ENCODE peak calls at places on chromosomes 4 and X, in seven cellular contexts. L is frontal cortex, Q is ascending aorta, R is A549, Z is T-cell, B is AG08396, P is B cell. A is an unnamed sample.

GRCh38 chr4:124178449-124179021 is 534.0 kb downstream of the ANKRD50 start:
- DNase-seq in B (no peak), Q (no peak), R (no peak), Z (no peak), L (no peak), P (no peak), A (no peak)

GRCh38 chrX:41384041-41384705 is 50.2 kb downstream of the DDX3X start:
- DNase-seq in P (no peak), R (no peak), Q (peak; percentile 34), B (peak; percentile 51), L (no peak), Z (peak; percentile 41), A (no peak)

GRCh38 chrX:119981286-119982070 is 37.9 kb upstream of the NKAP start:
- DNase-seq in L (no peak), P (peak; percentile 49), Q (no peak), Z (no peak), B (peak; percentile 32), R (no peak), A (no peak)

GRCh38 chr4:41177016-41177415 is 37.3 kb downstream of the APBB2 start:
- DNase-seq in P (no peak), L (no peak), R (no peak), Z (no peak), Q (no peak), B (peak; percentile 61), A (no peak)

GRCh38 chr4:85039526-85039925 is 73.0 kb upstream of the WDFY3 start:
- DNase-seq in R (no peak), B (peak; percentile 11), Q (no peak), L (no peak), P (no peak), Z (no peak), A (no peak)

GRCh38 chr4:24729041-24729730 is 66.2 kb upstream of the SOD3 start:
- DNase-seq in L (no peak), B (no peak), R (no peak), P (no peak), Z (no peak), Q (no peak), A (no peak)

GRCh38 chrX:113962338-113962737 is 621.5 kb upstream of the HTR2C start:
- DNase-seq in Z (no peak), B (no peak), L (no peak), Q (no peak), P (peak; percentile 11), R (no peak), A (no peak)

GRCh38 chrX:1150569-1151347 is 61.7 kb downstream of the CRLF2 start:
- DNase-seq in B (no peak), Z (no peak), R (no peak), L (no peak), P (no peak), Q (no peak), A (no peak)

GRCh38 chr4:175891231-175891630 is 79.2 kb upstream of the GPM6A start:
- DNase-seq in Z (no peak), P (no peak), Q (no peak), R (no peak), L (no peak), B (no peak), A (no peak)

GRCh38 chr4:80036949-80037348 is 36.1 kb downstream of the ANTXR2 start:
- DNase-seq in R (no peak), P (no peak), Q (no peak), Z (no peak), L (no peak), B (peak; percentile 20), A (no peak)

GRCh38 chr4:78121338-78121904 is 64.3 kb downstream of the FRAS1 start:
- DNase-seq in L (no peak), P (no peak), B (no peak), Q (no peak), Z (no peak), R (no peak), A (no peak)

GRCh38 chr4:27187786-27188185 is 327.1 kb downstream of the STIM2 start:
- DNase-seq in Z (no peak), L (no peak), P (no peak), R (no peak), B (no peak), Q (no peak), A (no peak)

GRCh38 chr4:88467392-88467791 is 10.5 kb downstream of the HERC5 start:
- DNase-seq in B (no peak), P (no peak), R (no peak), Q (no peak), L (no peak), Z (no peak), A (no peak)

GRCh38 chrX:140274761-140275525 is 229.9 kb downstream of the SOX3 start:
- DNase-seq in Q (no peak), R (no peak), P (no peak), Z (no peak), L (no peak), B (peak; percentile 8), A (no peak)

GRCh38 chr4:104491826-104492771 is 2.6 kb downstream of the CXXC4 start:
- DNase-seq in P (no peak), Z (no peak), R (peak; percentile 4), Q (no peak), L (peak; percentile 49), B (peak; percentile 3), A (peak; percentile 15)

GRCh38 chr4:159268607-159269006 is 165.7 kb downstream of the RAPGEF2 start:
- DNase-seq in R (no peak), L (no peak), Z (no peak), B (no peak), Q (no peak), P (no peak), A (no peak)

GRCh38 chr4:98626350-98626749 is 32.1 kb downstream of the TSPAN5 start:
- DNase-seq in Z (no peak), R (peak; percentile 25), P (no peak), L (no peak), Q (no peak), B (peak; percentile 66), A (no peak)

GRCh38 chr4:88613417-88613875 is 21.2 kb downstream of the HERC3 start:
- DNase-seq in Z (peak; percentile 37), R (no peak), Q (no peak), B (no peak), L (no peak), P (peak; percentile 52), A (no peak)

GRCh38 chr4:187617117-187617516 is 378.5 kb upstream of the ZFP42 start:
- DNase-seq in Q (no peak), Z (no peak), B (no peak), P (no peak), R (no peak), L (no peak), A (no peak)

GRCh38 chr4:114349543-114350175 is 248.9 kb upstream of the UGT8 start:
- DNase-seq in P (no peak), L (no peak), Z (no peak), B (no peak), R (no peak), Q (no peak), A (no peak)

GRCh38 chr4:15031993-15032660 is 29.8 kb downstream of the CPEB2 start:
- DNase-seq in B (no peak), Q (no peak), R (no peak), P (no peak), L (no peak), Z (no peak), A (no peak)

GRCh38 chr4:37771771-37772170 is 54.7 kb upstream of the PGM2 start:
- DNase-seq in Q (no peak), L (no peak), Z (no peak), R (no peak), B (no peak), P (no peak), A (no peak)

GRCh38 chr4:1767058-1767769 is 25.9 kb upstream of the FGFR3 start:
- DNase-seq in R (no peak), Z (no peak), L (no peak), P (peak; percentile 65), B (peak; percentile 58), Q (no peak), A (no peak)

GRCh38 chr4:67869580-67870190 is 14.1 kb downstream of the TMPRSS11D start:
- DNase-seq in B (no peak), Z (no peak), P (no peak), R (no peak), L (no peak), Q (no peak), A (no peak)

GRCh38 chr4:121711263-121712000 is 14.7 kb upstream of the ANXA5 start:
- DNase-seq in B (peak; percentile 90), Q (peak; percentile 50), R (peak; percentile 65), P (peak; percentile 10), Z (no peak), L (no peak), A (no peak)

GRCh38 chr4:25786497-25787065 is 76.2 kb downstream of the SEL1L3 start:
- DNase-seq in Z (no peak), Q (no peak), R (no peak), B (peak; percentile 24), P (no peak), L (no peak), A (no peak)